ENCODE peak calls at places on chromosomes 7 and 10, in eight cellular contexts. One of them, this sample, is unnamed.

GRCh38 chr10:1323951-1324350 is 267.8 kb downstream of the WDR37 start:
- DNase-seq in epithelial cell of esophagus: no peak
- DNase-seq in testis: no peak
- DNase-seq in body of pancreas: no peak
- DNase-seq in neural progenitor cell: no peak
- DNase-seq in glutamatergic neuron: no peak
- DNase-seq in tibial artery: no peak
- DNase-seq in kidney epithelial cell: no peak
- DNase-seq in this sample: no peak

GRCh38 chr7:56040691-56041090 is 10.6 kb downstream of the PSPH start:
- DNase-seq in epithelial cell of esophagus: no peak
- DNase-seq in testis: no peak
- DNase-seq in body of pancreas: no peak
- DNase-seq in neural progenitor cell: no peak
- DNase-seq in glutamatergic neuron: no peak
- DNase-seq in tibial artery: no peak
- DNase-seq in kidney epithelial cell: no peak
- DNase-seq in this sample: no peak

GRCh38 chr10:78774999-78775711 is 293.6 kb upstream of the ZMIZ1 start:
- DNase-seq in epithelial cell of esophagus: no peak
- DNase-seq in testis: peak; percentile 72
- DNase-seq in body of pancreas: peak; percentile 89
- DNase-seq in neural progenitor cell: no peak
- DNase-seq in glutamatergic neuron: no peak
- DNase-seq in tibial artery: no peak
- DNase-seq in kidney epithelial cell: no peak
- DNase-seq in this sample: peak; percentile 51

GRCh38 chr7:477626-478220 is 41.9 kb downstream of the PDGFA start:
- DNase-seq in epithelial cell of esophagus: peak; percentile 32
- DNase-seq in testis: no peak
- DNase-seq in body of pancreas: no peak
- DNase-seq in neural progenitor cell: no peak
- DNase-seq in glutamatergic neuron: peak; percentile 24
- DNase-seq in tibial artery: peak; percentile 14
- DNase-seq in kidney epithelial cell: no peak
- DNase-seq in this sample: no peak

GRCh38 chr10:21079330-21079658 is 182.2 kb upstream of the NEBL start:
- DNase-seq in epithelial cell of esophagus: no peak
- DNase-seq in testis: no peak
- DNase-seq in body of pancreas: no peak
- DNase-seq in neural progenitor cell: no peak
- DNase-seq in glutamatergic neuron: no peak
- DNase-seq in tibial artery: no peak
- DNase-seq in kidney epithelial cell: no peak
- DNase-seq in this sample: no peak

GRCh38 chr7:93011351-93012294 is 106.2 kb downstream of the SAMD9 start:
- DNase-seq in epithelial cell of esophagus: peak; percentile 96
- DNase-seq in testis: no peak
- DNase-seq in body of pancreas: no peak
- DNase-seq in neural progenitor cell: no peak
- DNase-seq in glutamatergic neuron: no peak
- DNase-seq in tibial artery: no peak
- DNase-seq in kidney epithelial cell: no peak
- DNase-seq in this sample: no peak

GRCh38 chr10:5501976-5502902 is 2.9 kb upstream of the CALML5 start:
- DNase-seq in epithelial cell of esophagus: no peak
- DNase-seq in testis: no peak
- DNase-seq in body of pancreas: peak; percentile 11
- DNase-seq in neural progenitor cell: no peak
- DNase-seq in glutamatergic neuron: no peak
- DNase-seq in tibial artery: no peak
- DNase-seq in kidney epithelial cell: no peak
- DNase-seq in this sample: peak; percentile 42

GRCh38 chr7:44277851-44278250 is 47.5 kb downstream of the CAMK2B start:
- DNase-seq in epithelial cell of esophagus: no peak
- DNase-seq in testis: no peak
- DNase-seq in body of pancreas: peak; percentile 9
- DNase-seq in neural progenitor cell: no peak
- DNase-seq in glutamatergic neuron: peak; percentile 14
- DNase-seq in tibial artery: no peak
- DNase-seq in kidney epithelial cell: no peak
- DNase-seq in this sample: peak; percentile 33

GRCh38 chr7:155351120-155351870 is 53.6 kb downstream of the INSIG1 start:
- DNase-seq in epithelial cell of esophagus: no peak
- DNase-seq in testis: peak; percentile 9
- DNase-seq in body of pancreas: no peak
- DNase-seq in neural progenitor cell: no peak
- DNase-seq in glutamatergic neuron: peak; percentile 6
- DNase-seq in tibial artery: no peak
- DNase-seq in kidney epithelial cell: no peak
- DNase-seq in this sample: no peak

GRCh38 chr7:151897951-151898686 is 21.2 kb upstream of the PRKAG2 start:
- DNase-seq in epithelial cell of esophagus: no peak
- DNase-seq in testis: no peak
- DNase-seq in body of pancreas: no peak
- DNase-seq in neural progenitor cell: no peak
- DNase-seq in glutamatergic neuron: no peak
- DNase-seq in tibial artery: no peak
- DNase-seq in kidney epithelial cell: no peak
- DNase-seq in this sample: no peak

GRCh38 chr10:112191223-112191622 is 7.7 kb upstream of the GPAM start:
- DNase-seq in epithelial cell of esophagus: no peak
- DNase-seq in testis: no peak
- DNase-seq in body of pancreas: no peak
- DNase-seq in neural progenitor cell: no peak
- DNase-seq in glutamatergic neuron: no peak
- DNase-seq in tibial artery: no peak
- DNase-seq in kidney epithelial cell: no peak
- DNase-seq in this sample: no peak

GRCh38 chr7:85186521-85187241 is at the start of gene SEMA3D:
- DNase-seq in epithelial cell of esophagus: peak; percentile 87
- DNase-seq in testis: peak; percentile 83
- DNase-seq in body of pancreas: peak; percentile 64
- DNase-seq in neural progenitor cell: peak; percentile 92
- DNase-seq in glutamatergic neuron: peak; percentile 93
- DNase-seq in tibial artery: peak; percentile 63
- DNase-seq in kidney epithelial cell: no peak
- DNase-seq in this sample: peak; percentile 51

GRCh38 chr7:128167791-128168666 is 73.0 kb upstream of the LEP start:
- DNase-seq in epithelial cell of esophagus: no peak
- DNase-seq in testis: no peak
- DNase-seq in body of pancreas: peak; percentile 20
- DNase-seq in neural progenitor cell: peak; percentile 40
- DNase-seq in glutamatergic neuron: peak; percentile 57
- DNase-seq in tibial artery: no peak
- DNase-seq in kidney epithelial cell: no peak
- DNase-seq in this sample: no peak

GRCh38 chr10:24897326-24897926 is 55.0 kb downstream of the PRTFDC1 start:
- DNase-seq in epithelial cell of esophagus: peak; percentile 24
- DNase-seq in testis: no peak
- DNase-seq in body of pancreas: no peak
- DNase-seq in neural progenitor cell: no peak
- DNase-seq in glutamatergic neuron: no peak
- DNase-seq in tibial artery: no peak
- DNase-seq in kidney epithelial cell: no peak
- DNase-seq in this sample: no peak

GRCh38 chr7:95843286-95843685 is 70.9 kb downstream of the DYNC1I1 start:
- DNase-seq in epithelial cell of esophagus: peak; percentile 13
- DNase-seq in testis: no peak
- DNase-seq in body of pancreas: no peak
- DNase-seq in neural progenitor cell: peak; percentile 9
- DNase-seq in glutamatergic neuron: no peak
- DNase-seq in tibial artery: no peak
- DNase-seq in kidney epithelial cell: no peak
- DNase-seq in this sample: no peak

GRCh38 chr10:123491692-123492415 is 174.3 kb upstream of the GPR26 start:
- DNase-seq in epithelial cell of esophagus: no peak
- DNase-seq in testis: no peak
- DNase-seq in body of pancreas: no peak
- DNase-seq in neural progenitor cell: no peak
- DNase-seq in glutamatergic neuron: no peak
- DNase-seq in tibial artery: no peak
- DNase-seq in kidney epithelial cell: no peak
- DNase-seq in this sample: no peak

GRCh38 chr7:68875857-68876256 is 722.4 kb upstream of the AUTS2 start:
- DNase-seq in epithelial cell of esophagus: no peak
- DNase-seq in testis: no peak
- DNase-seq in body of pancreas: no peak
- DNase-seq in neural progenitor cell: peak; percentile 30
- DNase-seq in glutamatergic neuron: no peak
- DNase-seq in tibial artery: no peak
- DNase-seq in kidney epithelial cell: no peak
- DNase-seq in this sample: no peak

GRCh38 chr7:33841658-33842057 is 63.7 kb upstream of the BMPER start:
- DNase-seq in epithelial cell of esophagus: peak; percentile 90
- DNase-seq in testis: peak; percentile 54
- DNase-seq in body of pancreas: no peak
- DNase-seq in neural progenitor cell: no peak
- DNase-seq in glutamatergic neuron: no peak
- DNase-seq in tibial artery: peak; percentile 55
- DNase-seq in kidney epithelial cell: no peak
- DNase-seq in this sample: no peak

GRCh38 chr10:115947104-115947503 is 325.9 kb downstream of the GFRA1 start:
- DNase-seq in epithelial cell of esophagus: no peak
- DNase-seq in testis: no peak
- DNase-seq in body of pancreas: no peak
- DNase-seq in neural progenitor cell: no peak
- DNase-seq in glutamatergic neuron: no peak
- DNase-seq in tibial artery: no peak
- DNase-seq in kidney epithelial cell: peak; percentile 34
- DNase-seq in this sample: no peak

GRCh38 chr10:115950320-115950719 is 322.7 kb downstream of the GFRA1 start:
- DNase-seq in epithelial cell of esophagus: no peak
- DNase-seq in testis: no peak
- DNase-seq in body of pancreas: no peak
- DNase-seq in neural progenitor cell: no peak
- DNase-seq in glutamatergic neuron: no peak
- DNase-seq in tibial artery: no peak
- DNase-seq in kidney epithelial cell: no peak
- DNase-seq in this sample: no peak

GRCh38 chr10:115949282-115949844 is 323.6 kb downstream of the GFRA1 start:
- DNase-seq in epithelial cell of esophagus: no peak
- DNase-seq in testis: no peak
- DNase-seq in body of pancreas: no peak
- DNase-seq in neural progenitor cell: no peak
- DNase-seq in glutamatergic neuron: no peak
- DNase-seq in tibial artery: no peak
- DNase-seq in kidney epithelial cell: no peak
- DNase-seq in this sample: no peak

GRCh38 chr10:115945696-115946445 is 327.1 kb downstream of the GFRA1 start:
- DNase-seq in epithelial cell of esophagus: no peak
- DNase-seq in testis: no peak
- DNase-seq in body of pancreas: no peak
- DNase-seq in neural progenitor cell: no peak
- DNase-seq in glutamatergic neuron: no peak
- DNase-seq in tibial artery: no peak
- DNase-seq in kidney epithelial cell: no peak
- DNase-seq in this sample: no peak

GRCh38 chr10:115948415-115948814 is 324.6 kb downstream of the GFRA1 start:
- DNase-seq in epithelial cell of esophagus: no peak
- DNase-seq in testis: no peak
- DNase-seq in body of pancreas: no peak
- DNase-seq in neural progenitor cell: peak; percentile 24
- DNase-seq in glutamatergic neuron: no peak
- DNase-seq in tibial artery: no peak
- DNase-seq in kidney epithelial cell: no peak
- DNase-seq in this sample: no peak
- TF ChIP-seq CTCF in epithelial cell of esophagus: no peak
- TF ChIP-seq CTCF in testis: no peak
- TF ChIP-seq CTCF in body of pancreas: peak; percentile 15
- TF ChIP-seq CTCF in neural progenitor cell: peak; percentile 51
- TF ChIP-seq CTCF in glutamatergic neuron: peak; percentile 64
- TF ChIP-seq CTCF in tibial artery: no peak
- TF ChIP-seq CTCF in kidney epithelial cell: no peak
- TF ChIP-seq CTCF in this sample: no peak

DNA sequence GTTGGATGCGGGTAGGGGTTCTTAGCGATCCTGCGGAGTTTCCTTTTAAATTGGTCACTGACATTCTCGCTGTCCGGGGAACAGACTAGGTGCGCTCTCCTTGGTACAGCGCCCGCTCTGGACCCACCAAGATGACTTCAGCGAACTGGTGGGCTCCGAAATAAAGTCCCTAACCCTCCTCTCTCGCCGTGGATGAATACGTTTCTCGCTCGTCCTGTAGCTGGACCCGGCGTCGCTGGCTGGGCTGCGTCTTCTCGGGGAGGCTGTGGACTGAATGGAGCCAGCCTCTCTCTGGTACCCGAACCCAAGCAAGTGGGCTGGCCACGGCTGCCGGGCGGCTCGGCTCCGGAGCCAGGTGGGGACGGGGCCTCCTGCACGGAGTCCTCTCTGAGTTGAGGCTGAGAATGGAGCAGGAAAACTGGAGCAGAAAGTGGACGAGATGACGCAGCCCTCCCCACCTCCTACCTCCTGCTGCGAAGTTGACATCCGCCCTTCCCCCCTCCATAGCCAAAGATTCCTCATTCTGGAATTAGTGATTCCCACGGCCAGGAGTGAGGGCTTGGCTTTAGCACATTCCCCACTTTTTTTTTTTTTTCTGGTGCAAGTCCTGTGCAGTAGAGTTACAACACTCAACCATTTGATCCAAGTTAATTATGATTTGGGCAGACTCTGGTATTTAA is 1.5 kb downstream of the UNC5B start:
- DNase-seq in epithelial cell of esophagus: peak; percentile 69
- DNase-seq in testis: peak; percentile 56
- DNase-seq in body of pancreas: peak; percentile 75
- DNase-seq in neural progenitor cell: peak; percentile 71
- DNase-seq in glutamatergic neuron: peak; percentile 42
- DNase-seq in tibial artery: peak; percentile 41
- DNase-seq in kidney epithelial cell: no peak
- DNase-seq in this sample: no peak
- TF ChIP-seq CTCF in epithelial cell of esophagus: no peak
- TF ChIP-seq CTCF in testis: no peak
- TF ChIP-seq CTCF in body of pancreas: no peak
- TF ChIP-seq CTCF in neural progenitor cell: no peak
- TF ChIP-seq CTCF in glutamatergic neuron: no peak
- TF ChIP-seq CTCF in tibial artery: no peak
- TF ChIP-seq CTCF in kidney epithelial cell: no peak
- TF ChIP-seq CTCF in this sample: no peak

GRCh38 chr10:15320522-15321203 is 50.4 kb downstream of the FAM171A1 start:
- DNase-seq in epithelial cell of esophagus: no peak
- DNase-seq in testis: no peak
- DNase-seq in body of pancreas: no peak
- DNase-seq in neural progenitor cell: no peak
- DNase-seq in glutamatergic neuron: no peak
- DNase-seq in tibial artery: no peak
- DNase-seq in kidney epithelial cell: no peak
- DNase-seq in this sample: no peak
- TF ChIP-seq CTCF in epithelial cell of esophagus: no peak
- TF ChIP-seq CTCF in testis: no peak
- TF ChIP-seq CTCF in body of pancreas: no peak
- TF ChIP-seq CTCF in neural progenitor cell: no peak
- TF ChIP-seq CTCF in glutamatergic neuron: no peak
- TF ChIP-seq CTCF in tibial artery: no peak
- TF ChIP-seq CTCF in kidney epithelial cell: no peak
- TF ChIP-seq CTCF in this sample: no peak

GRCh38 chr10:11646450-11646849 is 35.0 kb upstream of the USP6NL start:
- DNase-seq in epithelial cell of esophagus: no peak
- DNase-seq in testis: no peak
- DNase-seq in body of pancreas: no peak
- DNase-seq in neural progenitor cell: no peak
- DNase-seq in glutamatergic neuron: no peak
- DNase-seq in tibial artery: no peak
- DNase-seq in kidney epithelial cell: no peak
- DNase-seq in this sample: no peak
- TF ChIP-seq CTCF in epithelial cell of esophagus: no peak
- TF ChIP-seq CTCF in testis: no peak
- TF ChIP-seq CTCF in body of pancreas: no peak
- TF ChIP-seq CTCF in neural progenitor cell: no peak
- TF ChIP-seq CTCF in glutamatergic neuron: no peak
- TF ChIP-seq CTCF in tibial artery: no peak
- TF ChIP-seq CTCF in kidney epithelial cell: no peak
- TF ChIP-seq CTCF in this sample: no peak

This sample was measured in breast epithelium.